ENCODE peak calls at places on chromosome 18, in ten cellular contexts. B is activated T-cell treated with anti-CD3 and anti-CD28 coated beads for 48 hours; D is left ventricle myocardium inferior; H is B cell; V is KG1; L is SK-MEL-5; R is activated CD4-positive, alpha-beta T cell treated with anti-CD3 and anti-CD28 coated beads for 4 hours; T is sigmoid colon; P is stimulated activated CD4-positive, alpha-beta T cell treated with anti-CD3 and anti-CD28 coated beads, Interleukin-1b, Interleukin-23, amount 100 ng/mL, for 24 hours; I is anterior cingulate cortex. S is an unnamed sample.

GRCh38 chr18:24672165-24672950 is 211.9 kb downstream of the HRH4 start:
- DNase-seq in B (no peak), D (no peak), H (no peak), V (no peak), L (no peak), R (no peak), T (no peak), P (no peak), I (peak), S (no peak)

GRCh38 chr18:69982417-69982816 is 34.7 kb upstream of the CD226 start:
- DNase-seq in B (no peak), D (no peak), H (no peak), V (no peak), L (no peak), R (no peak), T (no peak), P (no peak), I (no peak), S (no peak)

GRCh38 chr18:78622251-78622953 is 357.2 kb upstream of the SALL3 start:
- DNase-seq in B (no peak), D (no peak), H (no peak), V (no peak), L (no peak), R (no peak), T (peak), P (no peak), I (no peak), S (peak)

GRCh38 chr18:49618741-49619392 is 57.0 kb downstream of the LIPG start:
- DNase-seq in B (no peak), D (no peak), H (no peak), V (no peak), L (no peak), R (no peak), T (no peak), P (no peak), I (no peak), S (no peak)

GRCh38 chr18:39591647-39592046 is 2026.0 kb upstream of the CELF4 start:
- DNase-seq in B (no peak), D (no peak), H (no peak), V (no peak), L (no peak), R (no peak), T (no peak), P (no peak), I (no peak), S (no peak)

GRCh38 chr18:34707670-34708069 is 2.4 kb upstream of the DTNA start:
- DNase-seq in B (no peak), D (no peak), H (no peak), V (no peak), L (peak), R (no peak), T (peak), P (no peak), I (no peak), S (no peak)

GRCh38 chr18:11268691-11269686 is 119.6 kb upstream of the PIEZO2 start:
- DNase-seq in B (no peak), D (no peak), H (no peak), V (no peak), L (no peak), R (no peak), T (peak), P (no peak), I (no peak), S (no peak)

GRCh38 chr18:27184115-27185024 is 738 bp downstream of the CHST9 start:
- DNase-seq in B (no peak), D (no peak), H (peak), V (no peak), L (no peak), R (no peak), T (no peak), P (no peak), I (no peak), S (peak)

GRCh38 chr18:6811816-6812215 is 82.3 kb downstream of the ARHGAP28 start:
- DNase-seq in B (no peak), D (no peak), H (no peak), V (no peak), L (no peak), R (no peak), T (no peak), P (no peak), I (no peak), S (no peak)

GRCh38 chr18:45838302-45839070 is 13.0 kb downstream of the SIGLEC15 start:
- DNase-seq in B (no peak), D (no peak), H (no peak), V (no peak), L (no peak), R (no peak), T (no peak), P (no peak), I (no peak), S (no peak)

GRCh38 chr18:5463836-5464235 is 80.0 kb downstream of the EPB41L3 start:
- DNase-seq in B (no peak), D (no peak), H (no peak), V (no peak), L (no peak), R (no peak), T (no peak), P (no peak), I (no peak), S (no peak)

GRCh38 chr18:74402806-74403433 is 54.2 kb downstream of the DIPK1C start:
- DNase-seq in B (no peak), D (no peak), H (no peak), V (no peak), L (no peak), R (no peak), T (no peak), P (no peak), I (no peak), S (peak)

GRCh38 chr18:79799619-79800352 is 2.0 kb downstream of the KCNG2 start:
- DNase-seq in B (no peak), D (no peak), H (no peak), V (no peak), L (no peak), R (no peak), T (peak), P (no peak), I (no peak), S (peak)

GRCh38 chr18:39371996-39372395 is 1806.4 kb upstream of the CELF4 start:
- DNase-seq in B (no peak), D (no peak), H (no peak), V (no peak), L (no peak), R (no peak), T (no peak), P (no peak), I (no peak), S (no peak)

GRCh38 chr18:907171-907879 is 2.7 kb downstream of the ADCYAP1 start:
- DNase-seq in B (no peak), D (no peak), H (peak), V (no peak), L (no peak), R (no peak), T (no peak), P (no peak), I (no peak), S (peak)

GRCh38 chr18:27602092-27602491 is 417.0 kb upstream of the CHST9 start:
- DNase-seq in B (no peak), D (no peak), H (no peak), V (no peak), L (no peak), R (no peak), T (no peak), P (no peak), I (no peak), S (no peak)

GRCh38 chr18:49098386-49098785 is 147.6 kb upstream of the SMAD7 start:
- DNase-seq in B (no peak), D (no peak), H (no peak), V (no peak), L (peak), R (no peak), T (no peak), P (no peak), I (no peak), S (no peak)

GRCh38 chr18:55018602-55019001 is 59.3 kb upstream of the CCDC68 start:
- DNase-seq in B (no peak), D (no peak), H (no peak), V (no peak), L (no peak), R (no peak), T (no peak), P (no peak), I (no peak), S (no peak)

GRCh38 chr18:23033079-23033478 is 100.0 kb downstream of the RBBP8 start:
- DNase-seq in B (no peak), D (no peak), H (no peak), V (no peak), L (no peak), R (no peak), T (no peak), P (no peak), I (no peak), S (no peak)

GRCh38 chr18:79384151-79384807 is 11.5 kb upstream of the NFATC1 start:
- DNase-seq in B (no peak), D (no peak), H (no peak), V (no peak), L (no peak), R (no peak), T (peak), P (no peak), I (no peak), S (peak)

GRCh38 chr18:32822197-32822596 is 49.4 kb upstream of the KLHL14 start:
- DNase-seq in B (no peak), D (no peak), H (no peak), V (no peak), L (no peak), R (no peak), T (no peak), P (no peak), I (no peak), S (no peak)

GRCh38 chr18:49111191-49111988 is 160.6 kb upstream of the SMAD7 start:
- DNase-seq in B (no peak), D (no peak), H (no peak), V (no peak), L (no peak), R (no peak), T (no peak), P (no peak), I (no peak), S (no peak)

GRCh38 chr18:37533647-37534565 is 31.7 kb downstream of the CELF4 start:
- DNase-seq in B (no peak), D (no peak), H (no peak), V (no peak), L (no peak), R (no peak), T (no peak), P (no peak), I (no peak), S (no peak)

GRCh38 chr18:46393230-46393629 is 263.8 kb downstream of the LOXHD1 start:
- DNase-seq in B (no peak), D (no peak), H (no peak), V (no peak), L (peak), R (no peak), T (no peak), P (no peak), I (no peak), S (no peak)

GRCh38 chr18:31042391-31043181 is at the start of gene DSC3:
- DNase-seq in B (no peak), D (no peak), H (no peak), V (no peak), L (no peak), R (no peak), T (no peak), P (no peak), I (no peak), S (peak)

GRCh38 chr18:596288-596881 is 403 bp upstream of the CLUL1 start:
- DNase-seq in B (no peak), D (no peak), H (peak), V (no peak), L (peak), R (no peak), T (no peak), P (no peak), I (no peak), S (no peak)

GRCh38 chr18:34509879-34510586 is 200.1 kb upstream of the DTNA start:
- DNase-seq in B (no peak), D (no peak), H (no peak), V (no peak), L (no peak), R (no peak), T (no peak), P (no peak), I (no peak), S (no peak)

GRCh38 chr18:1708006-1708405 is 803.3 kb downstream of the ADCYAP1 start:
- DNase-seq in B (no peak), D (no peak), H (no peak), V (no peak), L (no peak), R (no peak), T (no peak), P (no peak), I (no peak), S (no peak)

GRCh38 chr18:8140841-8141501 is 468.3 kb upstream of the RAB12 start:
- DNase-seq in B (no peak), D (peak), H (no peak), V (no peak), L (no peak), R (no peak), T (peak), P (no peak), I (no peak), S (no peak)

GRCh38 chr18:79010802-79011201 is 31.2 kb downstream of the SALL3 start:
- DNase-seq in B (no peak), D (no peak), H (no peak), V (no peak), L (no peak), R (no peak), T (no peak), P (no peak), I (no peak), S (no peak)

GRCh38 chr18:58118510-58118909 is 74.5 kb downstream of the NEDD4L start:
- DNase-seq in B (no peak), D (no peak), H (no peak), V (no peak), L (no peak), R (no peak), T (no peak), P (no peak), I (no peak), S (no peak)

GRCh38 chr18:34947711-34948125 is 93.5 kb upstream of the MAPRE2 start:
- DNase-seq in B (no peak), D (no peak), H (no peak), V (no peak), L (peak), R (no peak), T (no peak), P (no peak), I (no peak), S (no peak)

GRCh38 chr18:48347756-48348326 is 61.3 kb downstream of the ZBTB7C start:
- DNase-seq in B (no peak), D (no peak), H (no peak), V (no peak), L (no peak), R (no peak), T (no peak), P (no peak), I (no peak), S (no peak)

GRCh38 chr18:48303883-48304282 is 105.3 kb downstream of the ZBTB7C start:
- DNase-seq in B (no peak), D (no peak), H (no peak), V (no peak), L (no peak), R (no peak), T (no peak), P (no peak), I (no peak), S (peak)

GRCh38 chr18:33751613-33752221 is 173.7 kb downstream of the ASXL3 start:
- DNase-seq in B (no peak), D (no peak), H (no peak), V (no peak), L (peak), R (no peak), T (no peak), P (no peak), I (no peak), S (no peak)

S was measured in posterior vena cava.